ENCODE peak calls at places on chromosomes 5 and 9, in four cellular contexts. A is T-helper 1 cell, H is midbrain, I is HEK293T. C is an unnamed sample.

GRCh38 chr9:89000281-89000875 is 9.1 kb downstream of the S1PR3 start:
- DNase-seq in A (no peak), H (no peak), I (no peak), C (no peak)

GRCh38 chr9:113694912-113695900 is 180.9 kb upstream of the ZNF618 start:
- DNase-seq in A (no peak), H (no peak), I (no peak), C (no peak)

GRCh38 chr5:120447706-120448239 is 16.3 kb upstream of the PRR16 start:
- DNase-seq in A (no peak), H (no peak), I (no peak), C (no peak)

GRCh38 chr5:137564475-137564961 is 65.4 kb upstream of the SPOCK1 start:
- DNase-seq in A (no peak), H (no peak), I (no peak), C (no peak)

GRCh38 chr5:19928556-19929421 is 59.2 kb downstream of the CDH18 start:
- DNase-seq in A (no peak), H (no peak), I (no peak), C (no peak)

GRCh38 chr9:21778300-21778699 is 24.1 kb upstream of the MTAP start:
- DNase-seq in A (no peak), H (no peak), I (no peak), C (peak; percentile 72)

GRCh38 chr5:132999246-132999645 is 27.1 kb downstream of the ZCCHC10 start:
- DNase-seq in A (no peak), H (no peak), I (no peak), C (no peak)

GRCh38 chr5:66174338-66174737 is 30.2 kb downstream of the SREK1 start:
- DNase-seq in A (no peak), H (peak; percentile 57), I (peak; percentile 9), C (peak; percentile 59)

GRCh38 chr5:90381213-90381929 is 28.2 kb downstream of the CETN3 start:
- DNase-seq in A (no peak), H (no peak), I (no peak), C (no peak)

GRCh38 chr5:13632676-13633075 is 311.8 kb downstream of the DNAH5 start:
- DNase-seq in A (no peak), H (no peak), I (no peak), C (no peak)

GRCh38 chr5:15103864-15104263 is 232.3 kb upstream of the ANKH start:
- DNase-seq in A (no peak), H (no peak), I (no peak), C (no peak)

GRCh38 chr9:33165263-33166151 is 1.6 kb downstream of the B4GALT1 start:
- DNase-seq in A (no peak), H (no peak), I (no peak), C (peak; percentile 42)

GRCh38 chr5:3303777-3304176 is 291.9 kb upstream of the IRX1 start:
- DNase-seq in A (no peak), H (no peak), I (no peak), C (no peak)

GRCh38 chr9:93461810-93462209 is 8.4 kb upstream of the FAM120AOS start:
- DNase-seq in A (no peak), H (no peak), I (no peak), C (no peak)

GRCh38 chr5:79149432-79149831 is 37.8 kb downstream of the BHMT start:
- DNase-seq in A (no peak), H (no peak), I (no peak), C (no peak)

GRCh38 chr5:137933491-137933911 is 44.2 kb downstream of the PKD2L2 start:
- DNase-seq in A (no peak), H (no peak), I (peak; percentile 10), C (no peak)

GRCh38 chr5:135333737-135334515 is 65.1 kb downstream of the MACROH2A1 start:
- DNase-seq in A (no peak), H (peak; percentile 1), I (no peak), C (no peak)

GRCh38 chr5:177455661-177456590 is 9.3 kb downstream of the PRR7 start:
- DNase-seq in A (peak; percentile 95), H (peak; percentile 85), I (peak; percentile 92), C (peak; percentile 80)

GRCh38 chr5:38618154-38618553 is 61.7 kb upstream of the LIFR start:
- DNase-seq in A (no peak), H (no peak), I (no peak), C (no peak)

GRCh38 chr5:15267966-15268365 is 232.0 kb upstream of the FBXL7 start:
- DNase-seq in A (no peak), H (no peak), I (no peak), C (no peak)

GRCh38 chr9:128732576-128732975 is 8.6 kb upstream of the ZDHHC12 start:
- DNase-seq in A (no peak), H (no peak), I (no peak), C (no peak)

GRCh38 chr5:105684799-105685198 is 1985.9 kb downstream of the EFNA5 start:
- DNase-seq in A (no peak), H (no peak), I (no peak), C (no peak)

GRCh38 chr5:69049151-69049550 is 44.7 kb upstream of the SLC30A5 start:
- DNase-seq in A (no peak), H (no peak), I (no peak), C (no peak)

GRCh38 chr5:174617910-174618309 is 106.5 kb upstream of the MSX2 start:
- DNase-seq in A (no peak), H (no peak), I (no peak), C (peak; percentile 30)